ENCODE peak calls at places on chromosomes 3 and 15, in eight cellular contexts. One of them, this sample, is unnamed.

GRCh38 chr3:183697610-183698317 is at the start of gene YEATS2:
- DNase-seq in AG09319: no peak
- DNase-seq in Calu3: peak; percentile 81
- DNase-seq in bronchial epithelial cell: peak; percentile 30
- DNase-seq in NB4: peak; percentile 81
- DNase-seq in CD8-positive, alpha-beta T cell: peak; percentile 57
- DNase-seq in mucosa of descending colon: peak; percentile 82
- DNase-seq in astrocyte of the cerebellum: no peak
- DNase-seq in this sample: no peak

GRCh38 chr15:42679285-42680141 is 57.4 kb downstream of the CDAN1 start:
- DNase-seq in AG09319: no peak
- DNase-seq in Calu3: no peak
- DNase-seq in bronchial epithelial cell: peak; percentile 95
- DNase-seq in NB4: no peak
- DNase-seq in CD8-positive, alpha-beta T cell: no peak
- DNase-seq in mucosa of descending colon: no peak
- DNase-seq in astrocyte of the cerebellum: no peak
- DNase-seq in this sample: no peak

GRCh38 chr15:99408236-99409096 is 157.2 kb downstream of the LRRC28 start:
- DNase-seq in AG09319: peak; percentile 51
- DNase-seq in Calu3: no peak
- DNase-seq in bronchial epithelial cell: no peak
- DNase-seq in NB4: no peak
- DNase-seq in CD8-positive, alpha-beta T cell: no peak
- DNase-seq in mucosa of descending colon: no peak
- DNase-seq in astrocyte of the cerebellum: peak; percentile 93
- DNase-seq in this sample: peak; percentile 49

GRCh38 chr3:188320757-188321156 is 166.8 kb downstream of the LPP start:
- DNase-seq in AG09319: no peak
- DNase-seq in Calu3: no peak
- DNase-seq in bronchial epithelial cell: no peak
- DNase-seq in NB4: no peak
- DNase-seq in CD8-positive, alpha-beta T cell: no peak
- DNase-seq in mucosa of descending colon: no peak
- DNase-seq in astrocyte of the cerebellum: peak; percentile 19
- DNase-seq in this sample: peak; percentile 59

GRCh38 chr15:51382787-51383186 is 41.3 kb downstream of the GLDN start:
- DNase-seq in AG09319: peak; percentile 27
- DNase-seq in Calu3: peak; percentile 62
- DNase-seq in bronchial epithelial cell: peak; percentile 41
- DNase-seq in NB4: peak; percentile 48
- DNase-seq in CD8-positive, alpha-beta T cell: no peak
- DNase-seq in mucosa of descending colon: no peak
- DNase-seq in astrocyte of the cerebellum: peak; percentile 32
- DNase-seq in this sample: no peak

GRCh38 chr15:63797901-63798300 is 35.8 kb downstream of the HERC1 start:
- DNase-seq in AG09319: no peak
- DNase-seq in Calu3: no peak
- DNase-seq in bronchial epithelial cell: no peak
- DNase-seq in NB4: no peak
- DNase-seq in CD8-positive, alpha-beta T cell: no peak
- DNase-seq in mucosa of descending colon: no peak
- DNase-seq in astrocyte of the cerebellum: no peak
- DNase-seq in this sample: no peak

GRCh38 chr3:42052867-42053351 is 38.2 kb upstream of the TRAK1 start:
- DNase-seq in AG09319: no peak
- DNase-seq in Calu3: no peak
- DNase-seq in bronchial epithelial cell: no peak
- DNase-seq in NB4: no peak
- DNase-seq in CD8-positive, alpha-beta T cell: no peak
- DNase-seq in mucosa of descending colon: no peak
- DNase-seq in astrocyte of the cerebellum: no peak
- DNase-seq in this sample: no peak

GRCh38 chr15:27089233-27089586 is 118.2 kb downstream of the GABRG3 start:
- DNase-seq in AG09319: no peak
- DNase-seq in Calu3: no peak
- DNase-seq in bronchial epithelial cell: no peak
- DNase-seq in NB4: no peak
- DNase-seq in CD8-positive, alpha-beta T cell: no peak
- DNase-seq in mucosa of descending colon: no peak
- DNase-seq in astrocyte of the cerebellum: no peak
- DNase-seq in this sample: no peak

GRCh38 chr3:136994772-136995516 is 37.2 kb downstream of the IL20RB start:
- DNase-seq in AG09319: peak; percentile 89
- DNase-seq in Calu3: peak; percentile 93
- DNase-seq in bronchial epithelial cell: peak; percentile 99
- DNase-seq in NB4: no peak
- DNase-seq in CD8-positive, alpha-beta T cell: no peak
- DNase-seq in mucosa of descending colon: peak; percentile 95
- DNase-seq in astrocyte of the cerebellum: peak; percentile 45
- DNase-seq in this sample: peak; percentile 96

GRCh38 chr3:71444028-71444860 is 139.3 kb downstream of the FOXP1 start:
- DNase-seq in AG09319: no peak
- DNase-seq in Calu3: no peak
- DNase-seq in bronchial epithelial cell: peak; percentile 98
- DNase-seq in NB4: peak; percentile 97
- DNase-seq in CD8-positive, alpha-beta T cell: peak; percentile 58
- DNase-seq in mucosa of descending colon: peak; percentile 52
- DNase-seq in astrocyte of the cerebellum: no peak
- DNase-seq in this sample: no peak

GRCh38 chr15:82624008-82624407 is 23.2 kb downstream of the CPEB1 start:
- DNase-seq in AG09319: no peak
- DNase-seq in Calu3: no peak
- DNase-seq in bronchial epithelial cell: peak; percentile 3
- DNase-seq in NB4: no peak
- DNase-seq in CD8-positive, alpha-beta T cell: no peak
- DNase-seq in mucosa of descending colon: no peak
- DNase-seq in astrocyte of the cerebellum: no peak
- DNase-seq in this sample: no peak

GRCh38 chr3:170739410-170739809 is 130.6 kb downstream of the RPL22L1 start:
- DNase-seq in AG09319: no peak
- DNase-seq in Calu3: no peak
- DNase-seq in bronchial epithelial cell: no peak
- DNase-seq in NB4: no peak
- DNase-seq in CD8-positive, alpha-beta T cell: no peak
- DNase-seq in mucosa of descending colon: no peak
- DNase-seq in astrocyte of the cerebellum: no peak
- DNase-seq in this sample: no peak

GRCh38 chr3:170740726-170741591 is 129.0 kb downstream of the RPL22L1 start:
- DNase-seq in AG09319: peak; percentile 82
- DNase-seq in Calu3: no peak
- DNase-seq in bronchial epithelial cell: peak; percentile 80
- DNase-seq in NB4: no peak
- DNase-seq in CD8-positive, alpha-beta T cell: no peak
- DNase-seq in mucosa of descending colon: no peak
- DNase-seq in astrocyte of the cerebellum: peak; percentile 91
- DNase-seq in this sample: peak; percentile 95

GRCh38 chr3:170738756-170739155 is 131.2 kb downstream of the RPL22L1 start:
- DNase-seq in AG09319: no peak
- DNase-seq in Calu3: no peak
- DNase-seq in bronchial epithelial cell: no peak
- DNase-seq in NB4: no peak
- DNase-seq in CD8-positive, alpha-beta T cell: no peak
- DNase-seq in mucosa of descending colon: no peak
- DNase-seq in astrocyte of the cerebellum: no peak
- DNase-seq in this sample: no peak

GRCh38 chr3:170740285-170740684 is 129.7 kb downstream of the RPL22L1 start:
- DNase-seq in AG09319: no peak
- DNase-seq in Calu3: no peak
- DNase-seq in bronchial epithelial cell: no peak
- DNase-seq in NB4: no peak
- DNase-seq in CD8-positive, alpha-beta T cell: no peak
- DNase-seq in mucosa of descending colon: no peak
- DNase-seq in astrocyte of the cerebellum: no peak
- DNase-seq in this sample: no peak

DNA sequence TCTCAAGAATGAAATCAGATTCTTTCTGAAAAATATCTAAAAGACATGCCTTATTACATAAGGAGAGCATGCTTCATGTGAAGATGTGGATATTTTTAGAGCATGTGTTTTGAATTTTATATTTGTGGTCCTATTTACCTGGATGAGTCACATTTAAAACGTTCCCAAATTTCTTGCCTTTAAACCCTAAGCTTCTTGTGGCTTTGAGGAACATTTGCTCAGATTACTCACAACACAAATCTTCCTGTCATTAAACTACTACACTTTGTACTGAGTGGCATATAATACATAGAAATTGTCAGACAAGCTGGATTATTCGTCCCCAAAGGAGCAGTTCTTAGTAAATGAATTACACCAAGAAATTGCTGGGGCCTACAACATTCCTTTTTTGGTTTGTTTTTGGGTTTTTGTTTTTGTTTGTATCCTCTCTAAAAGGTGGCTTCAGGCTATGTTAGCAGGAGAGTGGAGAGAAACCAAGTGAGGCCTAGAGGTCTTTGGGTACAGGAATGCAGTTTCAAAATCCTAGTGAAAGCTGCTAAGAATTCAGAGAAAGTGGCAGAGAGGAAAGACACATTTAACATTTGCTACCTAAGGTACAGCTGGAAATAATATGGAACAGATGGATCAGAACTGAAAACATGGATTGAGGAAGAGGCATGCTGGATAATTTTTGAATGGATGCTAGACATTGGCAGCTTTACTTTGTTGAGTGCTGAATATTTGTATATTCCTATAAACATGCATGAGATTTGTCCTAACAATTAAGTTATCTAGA is 128.1 kb downstream of the RPL22L1 start:
- DNase-seq in AG09319: no peak
- DNase-seq in Calu3: no peak
- DNase-seq in bronchial epithelial cell: peak; percentile 50
- DNase-seq in NB4: no peak
- DNase-seq in CD8-positive, alpha-beta T cell: no peak
- DNase-seq in mucosa of descending colon: no peak
- DNase-seq in astrocyte of the cerebellum: no peak
- DNase-seq in this sample: peak; percentile 47
- TF ChIP-seq CTCF in AG09319: no peak
- TF ChIP-seq CTCF in Calu3: no peak
- TF ChIP-seq CTCF in bronchial epithelial cell: no peak
- TF ChIP-seq CTCF in NB4: no peak
- TF ChIP-seq CTCF in CD8-positive, alpha-beta T cell: no peak
- TF ChIP-seq CTCF in mucosa of descending colon: no peak
- TF ChIP-seq CTCF in astrocyte of the cerebellum: no peak
- TF ChIP-seq CTCF in this sample: no peak

DNA sequence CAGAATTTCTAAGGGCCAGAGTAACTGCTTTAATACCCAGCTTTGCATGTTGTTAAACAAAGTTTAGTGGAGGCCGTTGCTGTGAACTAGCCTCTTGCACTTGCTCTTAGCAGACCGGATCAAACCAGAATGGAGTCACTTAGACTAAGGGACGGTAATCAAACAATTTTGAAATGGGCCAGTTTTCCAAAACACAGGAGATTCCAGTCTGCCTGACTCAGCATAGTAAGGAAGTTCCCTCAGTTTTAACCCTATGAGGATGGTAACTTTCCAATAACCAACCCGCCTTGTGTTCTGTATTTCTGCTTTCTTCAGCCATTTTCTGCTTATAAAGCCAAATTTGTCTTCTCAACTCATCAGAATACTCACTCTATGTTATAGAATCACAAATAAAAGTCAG is 77.2 kb upstream of the WDR72 start:
- DNase-seq in AG09319: no peak
- DNase-seq in Calu3: no peak
- DNase-seq in bronchial epithelial cell: no peak
- DNase-seq in NB4: no peak
- DNase-seq in CD8-positive, alpha-beta T cell: no peak
- DNase-seq in mucosa of descending colon: no peak
- DNase-seq in astrocyte of the cerebellum: no peak
- DNase-seq in this sample: no peak
- TF ChIP-seq CTCF in AG09319: no peak
- TF ChIP-seq CTCF in Calu3: no peak
- TF ChIP-seq CTCF in bronchial epithelial cell: no peak
- TF ChIP-seq CTCF in NB4: no peak
- TF ChIP-seq CTCF in CD8-positive, alpha-beta T cell: no peak
- TF ChIP-seq CTCF in mucosa of descending colon: no peak
- TF ChIP-seq CTCF in astrocyte of the cerebellum: no peak
- TF ChIP-seq CTCF in this sample: no peak

GRCh38 chr15:29935296-29936020 is 113.2 kb upstream of the TJP1 start:
- DNase-seq in AG09319: no peak
- DNase-seq in Calu3: peak; percentile 18
- DNase-seq in bronchial epithelial cell: peak; percentile 31
- DNase-seq in NB4: no peak
- DNase-seq in CD8-positive, alpha-beta T cell: no peak
- DNase-seq in mucosa of descending colon: peak; percentile 51
- DNase-seq in astrocyte of the cerebellum: no peak
- DNase-seq in this sample: no peak
- TF ChIP-seq CTCF in AG09319: no peak
- TF ChIP-seq CTCF in Calu3: no peak
- TF ChIP-seq CTCF in bronchial epithelial cell: peak; percentile 26
- TF ChIP-seq CTCF in NB4: peak; percentile 30
- TF ChIP-seq CTCF in CD8-positive, alpha-beta T cell: no peak
- TF ChIP-seq CTCF in mucosa of descending colon: no peak
- TF ChIP-seq CTCF in astrocyte of the cerebellum: no peak
- TF ChIP-seq CTCF in this sample: peak; percentile 39

DNA sequence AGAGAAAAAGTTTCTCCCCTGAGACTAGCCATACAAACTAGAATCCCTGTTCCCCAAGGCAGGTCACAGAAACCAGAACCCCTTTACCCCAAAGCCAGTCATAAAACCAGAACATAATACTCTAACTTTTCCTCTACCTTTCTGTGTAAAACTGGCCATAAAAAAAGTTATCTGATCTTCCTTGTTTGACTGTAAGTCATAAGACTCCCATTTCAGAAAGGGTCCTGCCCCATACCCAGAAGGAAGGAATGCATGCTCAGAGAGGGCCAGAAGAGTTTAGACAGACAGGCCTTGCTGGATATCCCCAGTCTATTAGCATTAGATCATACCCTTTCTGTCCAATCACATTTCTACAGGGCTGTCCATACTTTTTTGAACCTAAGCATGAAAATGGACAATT is 27.2 kb downstream of the SCN11A start:
- DNase-seq in AG09319: no peak
- DNase-seq in Calu3: no peak
- DNase-seq in bronchial epithelial cell: no peak
- DNase-seq in NB4: no peak
- DNase-seq in CD8-positive, alpha-beta T cell: no peak
- DNase-seq in mucosa of descending colon: no peak
- DNase-seq in astrocyte of the cerebellum: no peak
- DNase-seq in this sample: no peak
- TF ChIP-seq CTCF in AG09319: no peak
- TF ChIP-seq CTCF in Calu3: no peak
- TF ChIP-seq CTCF in bronchial epithelial cell: no peak
- TF ChIP-seq CTCF in NB4: no peak
- TF ChIP-seq CTCF in CD8-positive, alpha-beta T cell: no peak
- TF ChIP-seq CTCF in mucosa of descending colon: no peak
- TF ChIP-seq CTCF in astrocyte of the cerebellum: no peak
- TF ChIP-seq CTCF in this sample: no peak

This sample was measured in AG09309.